ENCODE peak calls at places on chromosomes 12 and 14, in five cellular contexts. P is A549, K is K562, I is HepG2, O is GM12878. U is an unnamed sample.

GRCh38 chr12:121806556-121807308 is 2.9 kb downstream of the SETD1B start:
- DNase-seq in P (no peak), K (no peak), I (no peak), O (no peak), U (no peak)

GRCh38 chr12:572532-572899 is 90.7 kb downstream of the NINJ2 start:
- DNase-seq in P (no peak), K (no peak), I (peak; percentile 27), O (no peak), U (no peak)

GRCh38 chr12:2098852-2099251 is 46.1 kb downstream of the CACNA1C start:
- DNase-seq in P (no peak), K (no peak), I (no peak), O (no peak), U (no peak)

GRCh38 chr12:28486521-28486920 is 296.3 kb downstream of the CCDC91 start:
- DNase-seq in P (no peak), K (no peak), I (no peak), O (no peak), U (no peak)

GRCh38 chr14:72182773-72183432 is 250.7 kb downstream of the RGS6 start:
- DNase-seq in P (no peak), K (no peak), I (no peak), O (no peak), U (no peak)

GRCh38 chr14:92952497-92953298 is 29.7 kb downstream of the CHGA start:
- DNase-seq in P (no peak), K (no peak), I (no peak), O (no peak), U (no peak)

GRCh38 chr12:45302621-45303020 is 86.7 kb downstream of the ANO6 start:
- DNase-seq in P (no peak), K (no peak), I (no peak), O (no peak), U (no peak)

GRCh38 chr14:68548194-68549056 is 244.4 kb downstream of the ZFP36L1 start:
- DNase-seq in P (peak; percentile 80), K (no peak), I (no peak), O (no peak), U (peak; percentile 15)

GRCh38 chr12:86551146-86551571 is 295.0 kb upstream of the MGAT4C start:
- DNase-seq in P (no peak), K (no peak), I (no peak), O (no peak), U (no peak)

GRCh38 chr12:98146043-98146442 is 369.3 kb upstream of the TMPO start:
- DNase-seq in P (no peak), K (no peak), I (no peak), O (no peak), U (no peak)

GRCh38 chr14:91170504-91171121 is 56.7 kb downstream of the DGLUCY start:
- DNase-seq in P (no peak), K (no peak), I (no peak), O (no peak), U (no peak)

GRCh38 chr12:89597210-89597609 is 71.4 kb upstream of the POC1B start:
- DNase-seq in P (no peak), K (no peak), I (no peak), O (no peak), U (no peak)

GRCh38 chr12:50859621-50860020 is 16.9 kb downstream of the TMPRSS12 start:
- DNase-seq in P (no peak), K (no peak), I (no peak), O (no peak), U (no peak)

GRCh38 chr12:19409376-19409775 is 29.9 kb upstream of the AEBP2 start:
- DNase-seq in P (no peak), K (no peak), I (no peak), O (no peak), U (no peak)

GRCh38 chr12:14613718-14614117 is 46.0 kb upstream of the PLBD1 start:
- DNase-seq in P (no peak), K (no peak), I (no peak), O (peak; percentile 93), U (no peak)

GRCh38 chr14:42683690-42684089 is 1077.0 kb downstream of the LRFN5 start:
- DNase-seq in P (no peak), K (no peak), I (no peak), O (no peak), U (no peak)

GRCh38 chr14:22434030-22434429 is 155.0 kb downstream of the DAD1 start:
- DNase-seq in P (no peak), K (no peak), I (peak; percentile 47), O (no peak), U (peak; percentile 20)

GRCh38 chr14:35949933-35950332 is 123.8 kb downstream of the BRMS1L start:
- DNase-seq in P (no peak), K (no peak), I (peak; percentile 32), O (no peak), U (peak; percentile 44)

GRCh38 chr12:18631339-18631738 is 106.5 kb downstream of the PLCZ1 start:
- DNase-seq in P (no peak), K (no peak), I (no peak), O (no peak), U (no peak)

GRCh38 chr14:88974991-88975835 is 150.8 kb downstream of the TTC8 start:
- DNase-seq in P (no peak), K (no peak), I (no peak), O (no peak), U (no peak)

GRCh38 chr14:74596747-74597456 is 15.1 kb downstream of the LTBP2 start:
- DNase-seq in P (no peak), K (no peak), I (no peak), O (no peak), U (no peak)

DNA sequence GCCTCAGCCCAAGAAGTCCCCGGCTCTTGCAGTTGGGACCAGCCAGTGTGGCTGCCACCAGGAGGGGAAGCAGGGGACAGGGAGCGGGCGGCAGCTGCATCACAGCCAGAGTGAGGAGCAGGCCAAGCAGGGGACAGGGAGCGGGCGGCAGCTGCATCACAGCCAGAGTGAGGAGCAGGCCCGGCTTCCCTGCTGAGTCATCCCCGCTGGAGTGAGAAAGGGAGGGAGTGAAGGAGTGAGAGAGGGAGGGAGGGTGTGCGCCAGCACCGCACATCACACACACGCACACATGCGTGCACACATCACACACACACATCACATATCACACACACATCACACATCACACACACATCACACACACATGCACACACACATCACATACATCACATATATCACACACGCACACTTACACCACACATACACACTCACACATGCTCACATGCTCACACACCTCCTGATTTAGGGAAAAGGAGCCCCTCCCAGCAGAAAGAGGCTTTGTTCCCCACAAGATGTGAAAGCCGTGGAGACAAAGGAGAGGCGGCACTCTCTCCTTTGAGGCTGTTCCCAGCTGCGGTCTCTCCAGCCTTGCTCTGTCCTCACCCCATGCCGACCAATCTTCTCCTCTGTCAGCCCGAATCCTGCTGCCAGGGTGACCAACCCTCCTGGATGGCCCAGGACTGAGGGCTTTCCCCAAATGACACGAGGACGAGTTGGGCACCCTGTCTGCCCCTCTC is 16.8 kb upstream of the ZDHHC22 start:
- DNase-seq in P (no peak), K (peak; percentile 34), I (no peak), O (no peak), U (peak; percentile 68)
- TF ChIP-seq JUNB in P (no peak), K (no peak), I (no peak), O (no peak), U (no peak)

GRCh38 chr12:103677905-103678304 is 90.8 kb downstream of the STAB2 start:
- DNase-seq in P (no peak), K (no peak), I (no peak), O (no peak), U (no peak)

GRCh38 chr12:103679771-103680170 is 92.7 kb downstream of the STAB2 start:
- DNase-seq in P (no peak), K (no peak), I (no peak), O (no peak), U (no peak)

GRCh38 chr12:103676863-103677262 is 89.8 kb downstream of the STAB2 start:
- DNase-seq in P (no peak), K (no peak), I (no peak), O (no peak), U (peak; percentile 10)

GRCh38 chr12:103677341-103677740 is 90.3 kb downstream of the STAB2 start:
- DNase-seq in P (no peak), K (no peak), I (no peak), O (no peak), U (peak; percentile 37)

GRCh38 chr12:103680591-103681065 is 93.6 kb downstream of the STAB2 start:
- DNase-seq in P (no peak), K (peak; percentile 53), I (no peak), O (no peak), U (no peak)
- TF ChIP-seq JUNB in P (no peak), K (no peak), I (no peak), O (no peak), U (no peak)

DNA sequence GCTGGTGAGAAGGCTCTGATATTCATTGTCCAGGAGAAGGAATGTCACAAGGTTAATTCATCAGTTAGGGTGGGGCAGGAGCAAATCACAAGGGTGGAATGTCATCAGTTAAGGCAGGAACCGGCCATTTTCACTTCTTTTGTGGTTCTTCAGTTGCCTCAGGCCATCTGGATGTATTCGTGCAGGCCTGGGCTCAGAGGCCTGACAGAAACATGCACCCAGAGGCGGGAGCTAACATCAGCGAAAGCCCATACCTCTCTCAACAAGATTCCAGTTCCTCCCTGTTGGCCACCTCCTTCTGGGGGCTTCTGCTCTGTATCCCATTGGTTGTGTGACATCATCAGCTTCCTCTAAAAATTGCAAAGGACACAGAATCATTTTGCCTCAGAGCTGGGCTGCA is 134.3 kb downstream of the ZNF664 start:
- DNase-seq in P (no peak), K (no peak), I (no peak), O (no peak), U (no peak)
- TF ChIP-seq JUNB in P (no peak), K (no peak), I (no peak), O (no peak), U (no peak)

DNA sequence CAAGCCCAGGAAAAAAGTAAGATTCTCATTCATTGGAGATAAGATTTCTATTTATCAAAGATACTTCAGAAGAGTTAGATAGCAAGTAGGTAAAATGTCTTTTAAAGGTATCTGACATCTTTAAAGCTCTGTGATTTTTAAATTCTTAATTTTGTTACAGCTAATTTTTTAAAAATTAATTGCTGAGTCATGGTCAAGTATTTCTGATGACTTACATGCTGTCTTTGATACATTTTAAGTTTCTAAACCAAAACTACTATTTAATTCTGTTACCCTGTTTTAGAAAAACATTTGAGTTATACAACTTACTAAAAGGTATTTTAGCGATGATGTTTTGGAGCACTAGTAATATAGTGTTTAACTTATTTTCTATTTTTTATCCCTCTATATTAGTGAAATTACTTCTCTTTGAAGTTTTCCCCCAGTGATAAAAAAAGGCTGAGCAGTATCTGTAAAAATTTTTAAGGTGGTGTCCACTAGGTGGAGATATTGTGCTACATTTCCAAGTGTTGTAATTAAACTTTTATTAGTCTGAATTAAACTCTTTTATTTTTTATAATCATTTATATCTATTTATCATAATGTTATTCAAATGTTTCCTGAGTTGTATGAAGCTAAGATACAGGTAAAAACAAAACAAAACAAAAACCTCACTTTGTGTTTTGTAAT is 11.5 kb downstream of the ALG10 start:
- DNase-seq in P (no peak), K (peak; percentile 18), I (peak; percentile 12), O (no peak), U (peak; percentile 54)
- TF ChIP-seq JUNB in P (no peak), K (no peak), I (no peak), O (no peak), U (no peak)

GRCh38 chr12:30999011-30999410 is 72.5 kb downstream of the TSPAN11 start:
- DNase-seq in P (no peak), K (no peak), I (no peak), O (no peak), U (no peak)
- TF ChIP-seq JUNB in P (no peak), K (no peak), I (no peak), O (no peak), U (no peak)

DNA sequence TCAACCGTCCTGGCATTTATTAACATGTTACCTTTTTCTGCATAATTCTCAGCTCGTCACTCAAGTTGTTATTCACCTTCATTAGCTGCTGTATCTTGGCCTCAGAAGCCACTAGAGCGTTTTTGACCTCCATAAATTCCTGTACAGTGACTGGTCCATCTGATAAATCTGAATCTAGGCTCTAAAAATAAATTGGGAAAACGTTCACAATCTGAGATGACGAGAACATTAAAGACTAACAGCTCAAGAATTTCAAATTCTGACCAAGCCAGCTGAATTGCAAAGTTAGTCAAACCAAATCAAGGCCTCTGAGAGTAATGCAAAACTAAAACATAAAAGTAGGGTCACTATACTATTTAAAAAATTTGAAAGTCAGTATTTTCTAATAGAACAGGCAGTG is 45.0 kb downstream of the GIT2 start:
- DNase-seq in P (no peak), K (no peak), I (no peak), O (no peak), U (no peak)
- TF ChIP-seq JUNB in P (no peak), K (no peak), I (no peak), O (no peak), U (no peak)

U was measured in GM23338.